ENCODE peak calls at places on chromosomes 1 and 21, in seven cellular contexts. B, E, D, F, S, L and V are unnamed samples.

GRCh38 chr1:182215797-182216196 is 154.3 kb upstream of the ZNF648 start:
- DNase-seq in B (no peak), L (no peak), S (peak), D (no peak), E (no peak), F (no peak), V (peak)

GRCh38 chr21:42833439-42833815 is 45.9 kb downstream of the WDR4 start:
- DNase-seq in B (peak), L (no peak), F (no peak), S (peak), D (no peak), E (peak), V (peak)

GRCh38 chr21:16821588-16821987 is 691.3 kb upstream of the CXADR start:
- DNase-seq in E (no peak), S (no peak), F (no peak), B (no peak), D (no peak), L (no peak), V (no peak)

GRCh38 chr21:20996421-20997307 is 1.5 kb upstream of the NCAM2 start:
- DNase-seq in L (no peak), S (no peak), B (no peak), F (no peak), E (no peak), D (no peak), V (no peak)

GRCh38 chr1:27391511-27392095 is 819 bp upstream of the GPR3 start:
- DNase-seq in D (peak), E (no peak), L (peak), B (peak), F (no peak), S (peak), V (peak)

GRCh38 chr1:72281637-72282270 is 585 bp downstream of the NEGR1 start:
- DNase-seq in D (no peak), E (no peak), S (peak), L (no peak), F (peak), B (no peak), V (no peak)

GRCh38 chr1:245469734-245470133 is 314.9 kb downstream of the KIF26B start:
- DNase-seq in S (no peak), L (no peak), B (no peak), E (no peak), D (no peak), F (no peak), V (no peak)

GRCh38 chr21:42599962-42600361 is 53.5 kb upstream of the PDE9A start:
- DNase-seq in B (no peak), F (no peak), L (no peak), S (no peak), D (no peak), E (no peak), V (no peak)

GRCh38 chr1:32250893-32251716 is at the start of gene LCK:
- DNase-seq in B (no peak), E (peak), D (no peak), F (no peak), L (no peak), S (no peak), V (no peak)

GRCh38 chr1:243525085-243525487 is 269.2 kb downstream of the SDCCAG8 start:
- DNase-seq in S (peak), D (no peak), B (no peak), F (no peak), L (no peak), E (no peak), V (peak)

GRCh38 chr21:46372014-46372485 is 48.1 kb downstream of the PCNT start:
- DNase-seq in L (no peak), F (no peak), B (no peak), S (no peak), E (no peak), D (no peak), V (no peak)

GRCh38 chr1:53894644-53895043 is 657 bp downstream of the DIO1 start:
- DNase-seq in B (no peak), S (no peak), E (no peak), L (no peak), D (no peak), F (no peak), V (no peak)

GRCh38 chr1:153498746-153499145 is 37.0 kb downstream of the S100A6 start:
- DNase-seq in S (no peak), E (no peak), L (no peak), D (no peak), B (no peak), F (no peak), V (no peak)

GRCh38 chr1:145979746-145980435 is 15.4 kb downstream of the POLR3GL start:
- DNase-seq in D (no peak), L (no peak), F (peak), E (no peak), S (peak), B (no peak), V (no peak)

GRCh38 chr21:43207868-43208267 is 39.1 kb downstream of the CRYAA start:
- DNase-seq in B (no peak), D (peak), L (no peak), S (no peak), E (no peak), F (no peak), V (no peak)

GRCh38 chr1:65812065-65812464 is 19.4 kb downstream of the PDE4B start:
- DNase-seq in F (peak), E (no peak), S (peak), D (no peak), B (peak), L (peak), V (peak)

GRCh38 chr1:152926091-152926490 is 17.7 kb downstream of the IVL start:
- DNase-seq in B (no peak), E (no peak), S (peak), F (no peak), D (no peak), L (no peak), V (peak)

GRCh38 chr1:204493882-204494280 is 724 bp downstream of the PIK3C2B start:
- DNase-seq in D (peak), B (peak), S (no peak), F (no peak), E (peak), L (peak), V (no peak)

GRCh38 chr1:36585760-36586072 is 103.0 kb upstream of the CSF3R start:
- DNase-seq in D (no peak), E (no peak), B (no peak), S (peak), L (no peak), F (no peak), V (no peak)

GRCh38 chr1:36589006-36589405 is 106.3 kb upstream of the CSF3R start:
- DNase-seq in D (no peak), L (no peak), S (no peak), E (no peak), F (no peak), B (no peak), V (no peak)

GRCh38 chr1:36583980-36584805 is 101.5 kb upstream of the CSF3R start:
- DNase-seq in B (no peak), S (no peak), D (no peak), F (no peak), E (no peak), L (no peak), V (no peak)

GRCh38 chr1:36584874-36585759 is 102.4 kb upstream of the CSF3R start:
- DNase-seq in S (no peak), F (no peak), B (no peak), E (no peak), L (no peak), D (no peak), V (no peak)

GRCh38 chr1:36586146-36586545 is 103.4 kb upstream of the CSF3R start:
- DNase-seq in E (no peak), L (no peak), S (no peak), D (no peak), F (no peak), B (no peak), V (no peak)
- TF ChIP-seq CTCF in E (no peak), L (no peak), S (no peak), D (no peak), F (no peak), B (no peak), V (no peak)

DNA sequence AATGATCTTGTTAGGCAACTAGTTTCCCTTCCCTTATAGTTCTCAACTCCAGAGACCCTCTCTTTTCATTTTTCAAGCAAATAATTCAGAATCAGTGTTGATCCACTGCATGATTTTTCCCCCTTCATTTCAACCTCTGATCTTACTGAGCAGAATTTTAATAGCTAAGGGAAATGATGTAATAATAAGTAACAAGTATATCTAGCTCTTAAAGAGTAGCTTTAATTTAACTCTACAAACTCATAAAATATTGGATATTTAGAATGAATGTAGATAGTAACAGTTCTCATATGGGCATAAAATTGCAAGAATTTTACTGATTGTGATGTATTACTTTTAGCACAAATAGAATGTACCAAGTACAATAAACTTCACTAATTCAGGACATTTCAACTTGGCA is 130.2 kb downstream of the NR5A2 start:
- DNase-seq in F (no peak), E (no peak), B (no peak), D (no peak), S (no peak), L (no peak), V (no peak)
- H3K4me3 ChIP-seq in F (no peak), E (no peak), B (no peak), D (no peak), S (no peak), L (no peak), V (no peak)

GRCh38 chr21:25635310-25635709 is 3.7 kb upstream of the JAM2 start:
- DNase-seq in S (no peak), E (no peak), D (no peak), F (no peak), L (no peak), B (no peak), V (no peak)

GRCh38 chr21:25638634-25639166 is 358 bp upstream of the JAM2 start:
- DNase-seq in L (no peak), S (no peak), F (no peak), D (no peak), B (no peak), E (no peak), V (no peak)

GRCh38 chr21:25639167-25639921 is at the start of gene JAM2:
- DNase-seq in B (peak), F (peak), S (no peak), D (peak), E (peak), L (peak), V (peak)

GRCh38 chr21:25637846-25638245 is 1.2 kb upstream of the JAM2 start:
- DNase-seq in B (no peak), D (no peak), L (no peak), S (no peak), E (no peak), F (no peak), V (no peak)

DNA sequence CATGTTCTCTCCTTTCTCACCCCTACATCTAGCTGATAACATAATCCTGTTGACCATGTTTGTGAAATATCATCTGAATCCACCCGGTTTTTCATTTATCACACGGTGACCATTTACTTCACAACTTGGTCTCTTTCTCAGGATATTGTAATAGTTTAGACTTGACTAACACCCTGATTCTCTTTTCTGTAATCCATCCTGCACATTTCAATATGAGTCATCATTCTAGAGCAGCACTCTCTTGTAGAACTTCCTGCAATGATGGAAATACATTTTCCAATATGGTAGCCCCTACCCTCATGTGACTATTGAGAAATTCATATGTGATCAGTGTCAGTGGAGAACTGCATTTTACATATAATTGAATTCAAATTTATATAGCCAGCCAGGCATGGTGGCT is 2.3 kb upstream of the JAM2 start:
- DNase-seq in E (no peak), B (no peak), F (no peak), L (no peak), D (no peak), S (peak), V (peak)
- TF ChIP-seq CTCF in E (no peak), B (no peak), F (no peak), L (no peak), D (no peak), S (no peak), V (no peak)

GRCh38 chr1:108828074-108828961 is 28.6 kb downstream of the AKNAD1 start:
- DNase-seq in F (peak), S (peak), B (peak), E (peak), D (peak), L (peak), V (peak)
- H3K4me3 ChIP-seq in F (peak), S (no peak), B (no peak), E (no peak), D (no peak), L (no peak), V (peak)

DNA sequence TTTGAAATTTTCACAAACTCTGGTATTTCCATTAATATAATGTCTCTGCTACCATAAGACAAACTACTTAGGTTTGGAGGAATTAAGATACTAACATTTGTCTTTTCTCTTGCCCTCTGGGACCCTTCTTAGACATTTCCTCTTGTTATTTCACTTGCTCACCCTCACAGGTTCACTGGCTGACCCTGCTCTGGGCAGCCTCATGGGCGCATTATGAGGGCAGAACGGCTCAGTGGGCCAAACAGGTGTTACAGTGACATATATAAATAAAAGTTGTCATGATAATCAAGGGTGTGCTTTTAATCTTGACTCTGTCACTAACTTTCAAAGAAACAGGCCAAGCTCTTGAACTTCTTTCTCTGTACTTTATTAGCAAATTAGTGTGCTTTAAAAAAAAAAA is 46.5 kb downstream of the ZNHIT6 start:
- DNase-seq in F (no peak), E (no peak), B (no peak), S (no peak), D (no peak), L (no peak), V (no peak)
- TF ChIP-seq CTCF in F (no peak), E (no peak), B (no peak), S (no peak), D (no peak), L (no peak), V (no peak)

DNA sequence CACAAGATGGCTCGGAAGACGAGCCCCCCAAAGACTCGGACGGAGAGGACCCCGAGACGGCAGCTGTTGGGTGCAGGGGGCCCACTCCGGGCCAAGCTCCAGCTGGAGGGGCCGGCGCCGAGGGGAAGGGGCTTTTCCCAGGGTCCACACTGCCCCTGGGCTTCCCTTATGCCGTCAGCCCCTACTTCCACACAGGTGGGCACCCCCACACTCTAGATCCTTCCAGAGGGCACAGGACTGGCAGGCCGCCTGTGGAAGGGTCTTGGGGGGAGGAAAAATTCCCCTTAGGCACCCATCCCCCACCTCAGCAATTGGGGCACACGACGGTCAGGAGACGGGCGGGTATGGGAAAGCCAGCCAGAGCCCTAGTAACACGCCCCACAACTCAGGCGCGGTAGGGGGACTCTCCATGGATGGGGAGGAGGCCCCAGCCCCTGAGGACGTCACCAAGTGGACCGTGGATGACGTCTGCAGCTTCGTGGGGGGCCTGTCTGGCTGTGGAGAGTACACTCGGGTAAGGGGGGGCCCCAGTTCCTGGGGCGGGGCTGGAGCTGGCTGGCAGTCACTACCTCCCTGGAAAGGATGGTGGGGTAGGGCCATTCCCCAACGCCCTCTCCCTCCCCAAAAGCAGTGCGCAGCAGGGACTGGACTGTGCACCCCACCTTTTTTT is 16.1 kb downstream of the NOC2L start:
- DNase-seq in S (no peak), L (peak), F (no peak), E (no peak), B (peak), D (peak), V (no peak)
- H3K4me3 ChIP-seq in S (no peak), L (peak), F (no peak), E (no peak), B (no peak), D (peak), V (no peak)